ENCODE peak calls at places on chromosomes 11 and 22, in eight cellular contexts. G, A, H, V, S, R, O and Q are unnamed samples.

GRCh38 chr22:19719055-19719482 is 4.3 kb upstream of the GP1BB start:
- DNase-seq in G (no peak), A (no peak), H (peak), V (no peak), S (no peak), R (no peak), O (no peak), Q (no peak)

GRCh38 chr11:422249-422656 is 7.5 kb upstream of the SIGIRR start:
- DNase-seq in G (no peak), A (no peak), H (no peak), V (no peak), S (no peak), R (no peak), O (no peak), Q (no peak)

GRCh38 chr22:49622241-49623105 is 205.2 kb downstream of the BRD1 start:
- DNase-seq in G (no peak), A (no peak), H (no peak), V (no peak), S (no peak), R (no peak), O (no peak), Q (no peak)

GRCh38 chr22:28909375-28909774 is 26.0 kb downstream of the ZNRF3 start:
- DNase-seq in G (no peak), A (no peak), H (no peak), V (peak), S (no peak), R (no peak), O (no peak), Q (no peak)

GRCh38 chr22:49657275-49657973 is 170.2 kb downstream of the BRD1 start:
- DNase-seq in G (peak), A (peak), H (peak), V (no peak), S (peak), R (peak), O (peak), Q (peak)

GRCh38 chr11:76551400-76551799 is 106.6 kb downstream of the EMSY start:
- DNase-seq in G (no peak), A (no peak), H (no peak), V (no peak), S (no peak), R (no peak), O (no peak), Q (no peak)

GRCh38 chr11:28447226-28447625 is 339.0 kb downstream of the METTL15 start:
- DNase-seq in G (no peak), A (no peak), H (no peak), V (peak), S (no peak), R (no peak), O (no peak), Q (no peak)

GRCh38 chr11:2293396-2294339 is 8.1 kb downstream of the C11orf21 start:
- DNase-seq in G (no peak), A (peak), H (peak), V (no peak), S (no peak), R (peak), O (peak), Q (no peak)

GRCh38 chr11:13486926-13487660 is 8.7 kb downstream of the PTH start:
- DNase-seq in G (no peak), A (peak), H (peak), V (no peak), S (no peak), R (no peak), O (peak), Q (no peak)

GRCh38 chr22:32574957-32575893 is 100.6 kb downstream of the FBXO7 start:
- DNase-seq in G (no peak), A (no peak), H (no peak), V (no peak), S (no peak), R (no peak), O (no peak), Q (no peak)

GRCh38 chr11:20909995-20910726 is 240.8 kb downstream of the NELL1 start:
- DNase-seq in G (peak), A (no peak), H (no peak), V (no peak), S (no peak), R (no peak), O (no peak), Q (no peak)

GRCh38 chr22:36761553-36762240 is 14.2 kb downstream of the IFT27 start:
- DNase-seq in G (no peak), A (no peak), H (no peak), V (no peak), S (no peak), R (peak), O (no peak), Q (no peak)

GRCh38 chr11:32438883-32439487 is 3.6 kb upstream of the WT1 start:
- DNase-seq in G (no peak), A (no peak), H (no peak), V (no peak), S (no peak), R (no peak), O (no peak), Q (no peak)

GRCh38 chr11:119236891-119237290 is 30.8 kb downstream of the CBL start:
- DNase-seq in G (no peak), A (no peak), H (no peak), V (peak), S (no peak), R (no peak), O (no peak), Q (no peak)

GRCh38 chr11:125588505-125588904 is 4.1 kb upstream of the STT3A start:
- DNase-seq in G (no peak), A (no peak), H (no peak), V (peak), S (no peak), R (no peak), O (no peak), Q (no peak)

GRCh38 chr22:19056951-19057401 is 65.2 kb downstream of the DGCR2 start:
- DNase-seq in G (no peak), A (no peak), H (no peak), V (no peak), S (no peak), R (peak), O (no peak), Q (no peak)

GRCh38 chr11:112498701-112499100 is 238.0 kb upstream of the PLET1 start:
- DNase-seq in G (no peak), A (no peak), H (no peak), V (no peak), S (no peak), R (no peak), O (no peak), Q (no peak)

GRCh38 chr11:66289548-66290331 is 797 bp upstream of the YIF1A start:
- DNase-seq in G (no peak), A (no peak), H (peak), V (no peak), S (no peak), R (no peak), O (peak), Q (no peak)

GRCh38 chr11:78708388-78708787 is 133.7 kb upstream of the NARS2 start:
- DNase-seq in G (no peak), A (no peak), H (no peak), V (peak), S (no peak), R (no peak), O (no peak), Q (no peak)

GRCh38 chr11:59204736-59205135 is 8.0 kb downstream of the MPEG1 start:
- DNase-seq in G (no peak), A (no peak), H (no peak), V (peak), S (no peak), R (no peak), O (no peak), Q (no peak)

GRCh38 chr11:125433454-125434121 is 62.5 kb downstream of the FEZ1 start:
- DNase-seq in G (no peak), A (peak), H (peak), V (peak), S (no peak), R (no peak), O (peak), Q (no peak)

GRCh38 chr11:112289588-112290461 is 29.2 kb upstream of the PLET1 start:
- DNase-seq in G (peak), A (peak), H (peak), V (peak), S (no peak), R (peak), O (peak), Q (peak)

GRCh38 chr11:134754823-134755198 is 342.8 kb upstream of the B3GAT1 start:
- DNase-seq in G (no peak), A (peak), H (no peak), V (no peak), S (no peak), R (no peak), O (no peak), Q (no peak)

GRCh38 chr11:68146010-68146540 is 24.9 kb upstream of the CHKA start:
- DNase-seq in G (peak), A (peak), H (no peak), V (no peak), S (no peak), R (peak), O (peak), Q (peak)
- TF ChIP-seq POLR2A in G (no peak), A (no peak), H (no peak), V (no peak), S (peak), R (peak), O (peak), Q (no peak)

GRCh38 chr22:40463017-40463631 is 92.7 kb downstream of the SGSM3 start:
- DNase-seq in G (no peak), A (no peak), H (peak), V (no peak), S (no peak), R (no peak), O (peak), Q (no peak)
- TF ChIP-seq POLR2A in G (no peak), A (no peak), H (peak), V (no peak), S (no peak), R (no peak), O (peak), Q (no peak)

GRCh38 chr11:72002841-72003775 is 4.4 kb downstream of the IL18BP start:
- DNase-seq in G (no peak), A (no peak), H (no peak), V (no peak), S (no peak), R (no peak), O (no peak), Q (no peak)
- TF ChIP-seq POLR2A in G (no peak), A (no peak), H (no peak), V (no peak), S (no peak), R (no peak), O (no peak), Q (no peak)

DNA sequence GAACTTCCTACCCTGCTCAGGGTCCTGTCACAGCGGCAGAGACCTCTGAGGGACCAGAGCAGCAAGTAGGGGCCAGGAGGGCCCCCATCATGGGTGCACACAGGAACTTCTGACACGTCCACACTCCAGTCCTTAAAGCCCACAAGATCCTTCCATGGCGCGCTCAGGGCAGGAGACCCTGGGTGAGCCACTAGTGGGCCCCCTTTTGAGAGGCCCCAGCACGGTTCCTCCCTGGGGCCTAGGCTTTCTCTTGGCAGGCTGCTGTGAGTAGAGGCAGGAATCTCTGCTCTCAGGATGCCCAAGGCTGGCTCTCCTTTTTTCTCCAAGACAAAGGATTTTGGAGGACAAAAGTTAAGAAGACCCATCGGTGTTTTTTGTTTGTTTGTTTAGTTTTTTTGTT is 22.4 kb downstream of the RPS6KA4 start:
- DNase-seq in G (no peak), A (no peak), H (no peak), V (no peak), S (no peak), R (no peak), O (no peak), Q (no peak)
- TF ChIP-seq POLR2A in G (no peak), A (no peak), H (no peak), V (no peak), S (no peak), R (no peak), O (no peak), Q (no peak)

DNA sequence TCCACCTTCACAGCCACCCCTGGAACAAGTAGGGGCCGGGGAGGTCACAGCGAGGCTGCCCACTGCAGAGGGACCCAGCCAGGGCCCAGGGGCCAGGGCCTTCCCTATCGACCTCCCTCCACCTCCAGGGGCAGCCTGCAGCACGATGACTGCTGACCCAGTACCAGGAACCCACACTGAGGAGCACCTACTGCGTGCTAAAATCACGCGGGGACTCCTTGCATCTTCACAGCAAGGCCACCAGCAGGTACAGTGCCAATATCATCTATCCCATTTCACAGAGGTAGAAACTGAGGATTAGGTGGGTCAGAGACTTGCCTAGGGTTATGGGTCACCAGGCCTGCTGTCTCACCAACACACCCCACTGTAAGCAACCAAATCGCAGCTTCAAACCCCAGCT is 14.6 kb downstream of the MACROD1 start:
- DNase-seq in G (no peak), A (no peak), H (no peak), V (no peak), S (no peak), R (no peak), O (no peak), Q (no peak)
- TF ChIP-seq POLR2A in G (no peak), A (no peak), H (no peak), V (no peak), S (no peak), R (no peak), O (no peak), Q (no peak)